ENCODE peak calls at places on chromosome 1, in ten cellular contexts. N is ovary; K is endothelial cell; V is NCI-H2171 treated with DMSO at 0.1 percent for 48 hours; G is stimulated activated CD4-positive, alpha-beta T cell treated with anti-CD3 and anti-CD28 coated beads, Interleukin-1b, Interleukin-23, amount 100 ng/mL, for 4 hours; D is cardiac muscle cell; J is osteocyte; I is activated T-helper 1 cell treated with Interleukin-2 at 50 U/mL for 16 hours; T is left lung; U is hepatocyte. M is an unnamed sample.

GRCh38 chr1:119885903-119886783 is 10.2 kb downstream of the ADAM30 start:
- DNase-seq in N (peak), K (peak), V (no peak), G (peak), D (peak), J (no peak), I (no peak), T (peak), U (peak), M (peak)

GRCh38 chr1:89274431-89274857 is 1.8 kb upstream of the GBP5 start:
- DNase-seq in N (no peak), K (no peak), V (no peak), G (no peak), D (no peak), J (no peak), I (no peak), T (no peak), U (no peak), M (no peak)

GRCh38 chr1:42742617-42743301 is 2.7 kb upstream of the CLDN19 start:
- DNase-seq in N (no peak), K (no peak), V (no peak), G (no peak), D (no peak), J (no peak), I (no peak), T (no peak), U (no peak), M (no peak)

GRCh38 chr1:16984717-16985116 is 4.3 kb upstream of the MFAP2 start:
- DNase-seq in N (peak), K (peak), V (no peak), G (no peak), D (no peak), J (no peak), I (no peak), T (no peak), U (peak), M (no peak)

GRCh38 chr1:114428083-114428754 is 82.8 kb downstream of the TRIM33 start:
- DNase-seq in N (no peak), K (no peak), V (peak), G (no peak), D (peak), J (no peak), I (no peak), T (no peak), U (peak), M (peak)

GRCh38 chr1:8374812-8375211 is 56.9 kb downstream of the SLC45A1 start:
- DNase-seq in N (no peak), K (no peak), V (peak), G (no peak), D (no peak), J (no peak), I (no peak), T (no peak), U (no peak), M (no peak)

GRCh38 chr1:150881331-150882070 is 5.1 kb upstream of the ARNT start:
- DNase-seq in N (no peak), K (no peak), V (no peak), G (no peak), D (no peak), J (no peak), I (no peak), T (no peak), U (no peak), M (no peak)

GRCh38 chr1:78334114-78334513 is 156.7 kb upstream of the PTGFR start:
- DNase-seq in N (no peak), K (no peak), V (no peak), G (no peak), D (no peak), J (no peak), I (no peak), T (no peak), U (no peak), M (no peak)

GRCh38 chr1:246800356-246800755 is 76.1 kb downstream of the SCCPDH start:
- DNase-seq in N (no peak), K (no peak), V (no peak), G (no peak), D (no peak), J (no peak), I (no peak), T (no peak), U (no peak), M (no peak)

GRCh38 chr1:18528616-18529015 is 47.9 kb downstream of the KLHDC7A start:
- DNase-seq in N (no peak), K (no peak), V (no peak), G (no peak), D (no peak), J (peak), I (no peak), T (no peak), U (no peak), M (no peak)

GRCh38 chr1:22121421-22121911 is 21.4 kb downstream of the WNT4 start:
- DNase-seq in N (no peak), K (no peak), V (peak), G (no peak), D (no peak), J (no peak), I (no peak), T (peak), U (no peak), M (no peak)